ENCODE peak calls at places on chromosomes 1 and 21, in five cellular contexts. M is OCI-LY7, V is right lobe of liver, D is GM23338, Z is A549. P is an unnamed sample. For H3K4me1, the result is how much of the 10 kb centered on the place peaks cover.

GRCh38 chr1:245698860-245699259 is 544.1 kb downstream of the KIF26B start:
- DNase-seq in M (peak), V (no peak), D (no peak), Z (no peak), P (no peak)

GRCh38 chr1:38941527-38942019 is at the start of gene RHBDL2:
- DNase-seq in M (no peak), V (peak), D (peak), Z (peak), P (no peak)

GRCh38 chr1:30400436-30400975 is 322.9 kb downstream of the MATN1 start:
- DNase-seq in M (no peak), V (no peak), D (no peak), Z (no peak), P (no peak)

GRCh38 chr1:247906504-247907047 is 11.2 kb downstream of the OR2W3 start:
- DNase-seq in M (no peak), V (no peak), D (peak), Z (no peak), P (no peak)

GRCh38 chr1:26306290-26307221 is at the start of gene UBXN11:
- DNase-seq in M (peak), V (peak), D (peak), Z (peak), P (peak)

GRCh38 chr1:234731371-234732085 is 121.5 kb upstream of the IRF2BP2 start:
- DNase-seq in M (no peak), V (no peak), D (no peak), Z (no peak), P (no peak)

GRCh38 chr1:192968323-192968722 is 90.8 kb downstream of the UCHL5 start:
- DNase-seq in M (no peak), V (no peak), D (no peak), Z (no peak), P (no peak)

GRCh38 chr1:216910081-216910840 is 187.0 kb upstream of the ESRRG start:
- DNase-seq in M (no peak), V (no peak), D (no peak), Z (no peak), P (no peak)

GRCh38 chr1:221212926-221213325 is 333.7 kb downstream of the HLX start:
- DNase-seq in M (no peak), V (no peak), D (no peak), Z (no peak), P (no peak)

GRCh38 chr1:196255762-196256161 is 352.5 kb downstream of the KCNT2 start:
- DNase-seq in M (no peak), V (no peak), D (no peak), Z (no peak), P (no peak)

GRCh38 chr1:54283997-54284385 is 84.0 kb downstream of the MRPL37 start:
- DNase-seq in M (no peak), V (no peak), D (no peak), Z (no peak), P (no peak)
- H3K4me1 ChIP-seq in M (under half), V (under half), D (under half), Z (under half), P (under half)

DNA sequence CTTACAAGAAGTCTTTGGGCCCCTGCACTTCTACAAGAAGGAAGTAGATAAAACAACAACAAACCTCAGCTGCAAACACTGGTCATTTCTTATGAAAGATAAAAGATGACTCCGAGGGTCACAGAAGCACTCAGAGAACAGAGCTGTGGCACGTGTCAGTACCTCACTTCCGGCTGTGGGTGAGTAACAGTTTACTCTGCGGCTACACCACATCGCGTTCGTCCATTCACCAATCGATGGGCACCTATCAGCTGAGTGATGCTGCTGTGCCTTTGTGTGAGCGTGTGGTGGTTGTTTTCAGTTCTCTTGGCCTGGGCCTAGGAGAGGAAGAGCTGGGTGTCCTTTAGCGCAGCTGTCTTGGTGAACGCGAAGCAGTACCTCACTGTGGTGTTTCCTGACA is 49.9 kb downstream of the COL6A1 start:
- DNase-seq in M (no peak), V (no peak), D (no peak), Z (no peak), P (no peak)
- H3K4me1 ChIP-seq in M (under half), V (under half), D (under half), Z (under half), P (under half)

GRCh38 chr1:182493063-182493462 is 43.1 kb downstream of the RGSL1 start:
- DNase-seq in M (no peak), V (no peak), D (no peak), Z (no peak), P (no peak)

GRCh38 chr1:182495002-182495401 is 45.1 kb downstream of the RGSL1 start:
- DNase-seq in M (no peak), V (no peak), D (no peak), Z (no peak), P (no peak)

DNA sequence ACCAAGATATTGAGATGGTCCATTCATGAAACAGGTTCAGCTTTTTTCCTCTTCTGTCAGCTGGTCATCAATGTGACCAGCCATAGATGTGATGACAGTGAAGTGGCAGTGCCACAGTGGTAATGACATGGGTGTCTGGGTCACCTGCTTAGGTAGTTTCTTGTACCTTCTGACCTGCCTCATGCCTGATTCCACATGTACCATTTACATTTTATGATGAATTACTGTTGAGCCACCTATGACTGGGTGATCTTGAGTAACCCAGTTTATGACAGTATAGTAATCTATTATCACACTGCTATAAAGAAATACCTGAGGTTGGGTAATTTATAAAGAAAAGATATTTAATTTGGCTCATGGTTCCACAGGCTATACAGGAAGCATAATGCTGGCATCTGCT is 45.7 kb downstream of the RGSL1 start:
- DNase-seq in M (no peak), V (no peak), D (no peak), Z (no peak), P (no peak)
- H3K4me1 ChIP-seq in M (under half), V (under half), D (under half), Z (under half), P (under half)

GRCh38 chr21:45431781-45432572 is 27.0 kb downstream of the COL18A1 start:
- DNase-seq in M (no peak), V (no peak), D (no peak), Z (no peak), P (no peak)
- H3K4me1 ChIP-seq in M (under half), V (under half), D (under half), Z (under half), P (under half)

GRCh38 chr1:53732912-53733317 is 6.0 kb downstream of the GLIS1 start:
- DNase-seq in M (no peak), V (no peak), D (no peak), Z (no peak), P (no peak)
- H3K4me1 ChIP-seq in M (under half), V (under half), D (under half), Z (under half), P (under half)

DNA sequence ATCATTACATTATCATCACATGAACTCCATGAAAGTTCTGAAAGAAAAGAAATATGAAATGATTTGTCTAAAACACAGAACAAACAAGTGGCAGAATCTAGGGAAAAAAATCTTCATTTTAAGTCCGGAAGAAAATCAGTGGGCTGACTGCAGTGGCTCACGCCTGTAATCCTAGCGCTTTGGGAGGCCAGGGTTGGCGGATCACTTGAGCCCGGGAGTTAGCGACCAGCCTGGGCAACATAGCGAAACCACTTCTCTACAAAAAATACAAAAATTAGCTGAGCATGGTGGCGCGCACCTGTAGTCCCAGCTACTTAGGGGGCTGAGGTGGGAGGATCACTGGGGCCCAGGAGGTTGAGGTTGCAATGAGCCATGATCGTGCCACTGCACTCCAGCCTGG is 4.8 kb downstream of the FOXJ3 start:
- DNase-seq in M (no peak), V (no peak), D (no peak), Z (no peak), P (no peak)
- H3K4me1 ChIP-seq in M (under half), V (under half), D (under half), Z (under half), P (under half)

P was measured in naive thymus-derived CD4-positive, alpha-beta T cell.